ENCODE peak calls at places on chromosomes 3 and 15, in four cellular contexts. F, I, W and U are unnamed samples.

GRCh38 chr15:58260186-58260910 is 122.2 kb downstream of the AQP9 start:
- DNase-seq in F (no peak), I (no peak), W (no peak), U (no peak)

GRCh38 chr3:46284981-46285683 is 42.9 kb downstream of the CCR3 start:
- DNase-seq in F (no peak), I (no peak), W (no peak), U (no peak)

GRCh38 chr3:147616998-147617619 is 207.9 kb downstream of the ZIC1 start:
- DNase-seq in F (peak), I (peak), W (peak), U (no peak)

GRCh38 chr3:100407164-100407563 is 5.8 kb downstream of the LNP1 start:
- DNase-seq in F (no peak), I (no peak), W (no peak), U (no peak)

GRCh38 chr3:53235545-53235944 is 20.3 kb downstream of the TKT start:
- DNase-seq in F (no peak), I (no peak), W (no peak), U (no peak)

GRCh38 chr3:10299175-10299574 is 6.4 kb upstream of the GHRL start:
- DNase-seq in F (no peak), I (peak), W (no peak), U (no peak)

GRCh38 chr3:181859518-181859917 is 147.8 kb downstream of the SOX2 start:
- DNase-seq in F (no peak), I (no peak), W (no peak), U (no peak)

GRCh38 chr3:48187579-48188265 is 495 bp downstream of the CDC25A start:
- DNase-seq in F (no peak), I (peak), W (no peak), U (no peak)

GRCh38 chr15:61151791-61152190 is 77.3 kb downstream of the RORA start:
- DNase-seq in F (no peak), I (no peak), W (no peak), U (no peak)

GRCh38 chr3:140432176-140432753 is 245.6 kb upstream of the TRIM42 start:
- DNase-seq in F (no peak), I (peak), W (no peak), U (no peak)

GRCh38 chr3:123859177-123859576 is 25.0 kb downstream of the MYLK start:
- DNase-seq in F (no peak), I (peak), W (no peak), U (no peak)

GRCh38 chr3:102068327-102068726 is 219.0 kb downstream of the NFKBIZ start:
- DNase-seq in F (no peak), I (no peak), W (no peak), U (no peak)

GRCh38 chr3:195813916-195814486 is 2.3 kb upstream of the MUC4 start:
- DNase-seq in F (no peak), I (no peak), W (no peak), U (no peak)

GRCh38 chr15:19987389-19988048 is 554.1 kb downstream of the GOLGA6L6 start:
- DNase-seq in F (no peak), I (peak), W (peak), U (no peak)

GRCh38 chr15:25186906-25187645 is 232.3 kb downstream of the SNRPN start:
- DNase-seq in F (no peak), I (no peak), W (no peak), U (no peak)

GRCh38 chr3:183513046-183513706 is 42.3 kb downstream of the KLHL6 start:
- DNase-seq in F (no peak), I (no peak), W (no peak), U (no peak)

GRCh38 chr15:62147149-62148013 is 17.7 kb downstream of the C2CD4B start:
- DNase-seq in F (no peak), I (no peak), W (no peak), U (no peak)

GRCh38 chr3:123700791-123701712 is 116.2 kb upstream of the HACD2 start:
- DNase-seq in F (no peak), I (no peak), W (no peak), U (no peak)

GRCh38 chr3:129650256-129650872 is 43.9 kb upstream of the PLXND1 start:
- DNase-seq in F (peak), I (peak), W (peak), U (no peak)

GRCh38 chr15:81113861-81114261 is 20.2 kb upstream of the CFAP161 start:
- DNase-seq in F (no peak), I (no peak), W (no peak), U (no peak)

GRCh38 chr15:39743611-39744010 is 39.0 kb downstream of the FSIP1 start:
- DNase-seq in F (no peak), I (no peak), W (no peak), U (no peak)

GRCh38 chr3:122067214-122067550 is 12.0 kb downstream of the CD86 start:
- DNase-seq in F (no peak), I (no peak), W (no peak), U (no peak)

GRCh38 chr3:155861476-155862183 is 7.4 kb upstream of the SLC33A1 start:
- DNase-seq in F (no peak), I (no peak), W (no peak), U (no peak)

GRCh38 chr3:78414261-78414660 is 1353.5 kb downstream of the ROBO1 start:
- DNase-seq in F (no peak), I (no peak), W (no peak), U (no peak)

GRCh38 chr3:171261487-171261886 is 198.7 kb downstream of the TNIK start:
- DNase-seq in F (peak), I (no peak), W (no peak), U (no peak)
- TF ChIP-seq PBX3 in F (no peak), I (peak), W (no peak), U (no peak)

GRCh38 chr3:15683253-15683652 is 81.7 kb downstream of the BTD start:
- DNase-seq in F (no peak), I (no peak), W (no peak), U (no peak)
- TF ChIP-seq CHD2 in F (no peak), I (no peak), W (no peak), U (no peak)

DNA sequence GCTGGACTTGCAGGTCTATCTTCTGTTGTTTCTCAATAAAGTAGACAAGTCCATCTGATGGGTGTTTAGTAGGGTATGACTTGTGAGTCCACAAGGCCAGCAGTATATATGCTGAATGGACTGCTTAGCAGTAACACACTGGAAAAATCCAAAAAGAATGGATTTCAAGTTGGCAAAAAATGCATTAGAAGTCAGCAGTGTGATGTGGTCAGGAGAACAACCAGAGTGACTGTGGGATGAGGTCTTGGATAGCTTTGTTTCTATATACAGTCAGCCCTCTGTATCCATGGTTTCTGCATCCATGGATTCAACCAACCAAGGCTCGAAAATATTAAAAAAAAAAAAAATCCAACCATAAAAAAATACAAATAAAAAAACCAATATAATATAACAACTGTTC is 55.8 kb downstream of the LPP start:
- DNase-seq in F (no peak), I (no peak), W (no peak), U (no peak)
- TF ChIP-seq PBX3 in F (no peak), I (no peak), W (no peak), U (no peak)

GRCh38 chr3:112364291-112364690 is 31.3 kb downstream of the CD200 start:
- DNase-seq in F (no peak), I (no peak), W (no peak), U (no peak)
- TF ChIP-seq CHD2 in F (no peak), I (no peak), W (no peak), U (no peak)

DNA sequence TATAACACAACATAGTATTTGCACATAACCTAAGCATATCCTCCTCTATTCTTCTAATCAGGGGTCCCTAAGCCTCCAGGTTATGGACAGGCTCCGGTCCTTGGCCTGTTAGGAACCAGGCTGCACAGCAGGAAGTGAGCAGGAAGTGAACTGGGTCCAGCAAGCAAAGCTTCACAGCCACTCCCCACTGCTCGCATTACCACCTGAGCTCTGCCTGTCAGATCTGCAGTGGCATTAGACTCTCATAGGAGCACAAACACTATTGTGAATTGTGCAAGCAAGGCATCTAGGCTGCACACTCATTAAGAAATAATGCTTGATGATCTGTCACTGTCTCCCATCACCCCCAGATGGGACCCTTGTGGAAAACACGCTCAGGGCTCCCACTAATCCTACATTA is 9.8 kb downstream of the MSL2 start:
- DNase-seq in F (no peak), I (no peak), W (peak), U (no peak)
- TF ChIP-seq PBX3 in F (no peak), I (no peak), W (no peak), U (no peak)

DNA sequence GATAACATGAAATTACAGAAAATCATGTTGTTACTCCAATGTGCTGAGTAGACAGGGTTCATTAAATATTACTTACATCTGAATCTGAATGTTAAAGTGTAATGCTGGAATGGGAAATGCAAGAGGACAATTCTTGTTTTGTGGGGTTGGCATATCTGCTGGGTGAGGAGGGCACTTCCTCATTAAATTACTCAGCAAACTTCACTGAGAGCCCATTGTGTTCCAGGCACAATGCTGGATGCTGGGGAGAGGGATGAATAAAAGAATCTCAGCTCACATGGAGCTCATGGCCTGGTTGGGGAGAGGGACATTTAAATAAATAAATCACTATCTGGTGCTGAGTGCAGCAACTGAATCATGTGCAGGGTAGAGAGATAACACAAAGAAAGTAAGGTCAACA is 199.2 kb upstream of the CFAP20DC start:
- DNase-seq in F (no peak), I (no peak), W (no peak), U (no peak)
- TF ChIP-seq CHD2 in F (no peak), I (no peak), W (no peak), U (no peak)

GRCh38 chr3:98600412-98601095 is 7.1 kb upstream of the CPOX start:
- DNase-seq in F (no peak), I (no peak), W (no peak), U (peak)
- TF ChIP-seq PBX3 in F (no peak), I (no peak), W (no peak), U (no peak)

DNA sequence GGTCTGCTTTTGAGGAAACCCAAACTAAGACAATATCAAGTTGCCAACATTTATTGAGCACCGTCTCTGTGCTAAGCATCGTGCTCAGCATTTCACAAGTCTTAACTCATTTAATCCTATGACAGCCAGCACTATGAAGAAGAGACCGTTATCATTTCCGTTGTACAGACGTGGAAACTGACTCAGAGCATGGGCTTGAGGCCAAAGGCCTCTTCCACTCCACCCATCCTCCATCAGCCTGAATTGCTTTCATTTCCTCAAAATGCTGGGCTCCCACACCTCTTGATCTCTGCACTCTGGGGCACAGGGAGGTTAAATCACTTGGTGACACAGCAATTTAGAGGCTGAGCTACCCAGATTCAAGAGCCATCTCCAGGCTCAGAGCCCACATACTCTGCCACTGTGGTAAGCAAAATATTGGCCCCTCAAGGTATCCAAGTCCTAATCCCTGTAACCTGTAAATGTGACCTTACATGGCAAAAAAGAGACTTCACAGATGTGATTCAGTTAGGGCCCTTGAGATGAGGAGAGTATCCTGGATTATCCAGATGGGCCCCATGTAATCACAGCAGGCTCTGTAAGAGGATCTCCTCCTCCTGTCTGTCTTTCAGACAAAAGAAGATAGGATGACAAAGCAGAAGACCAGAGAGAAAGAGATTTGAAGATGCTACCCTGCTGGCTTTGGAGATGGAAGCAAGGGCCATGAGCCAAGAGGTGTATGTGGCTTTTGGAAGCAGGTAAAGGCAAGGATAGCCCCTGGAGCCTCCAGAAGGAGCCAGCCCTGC is 24.3 kb upstream of the FLNB start:
- DNase-seq in F (peak), I (no peak), W (peak), U (peak)
- TF ChIP-seq CHD2 in F (no peak), I (no peak), W (no peak), U (peak)

DNA sequence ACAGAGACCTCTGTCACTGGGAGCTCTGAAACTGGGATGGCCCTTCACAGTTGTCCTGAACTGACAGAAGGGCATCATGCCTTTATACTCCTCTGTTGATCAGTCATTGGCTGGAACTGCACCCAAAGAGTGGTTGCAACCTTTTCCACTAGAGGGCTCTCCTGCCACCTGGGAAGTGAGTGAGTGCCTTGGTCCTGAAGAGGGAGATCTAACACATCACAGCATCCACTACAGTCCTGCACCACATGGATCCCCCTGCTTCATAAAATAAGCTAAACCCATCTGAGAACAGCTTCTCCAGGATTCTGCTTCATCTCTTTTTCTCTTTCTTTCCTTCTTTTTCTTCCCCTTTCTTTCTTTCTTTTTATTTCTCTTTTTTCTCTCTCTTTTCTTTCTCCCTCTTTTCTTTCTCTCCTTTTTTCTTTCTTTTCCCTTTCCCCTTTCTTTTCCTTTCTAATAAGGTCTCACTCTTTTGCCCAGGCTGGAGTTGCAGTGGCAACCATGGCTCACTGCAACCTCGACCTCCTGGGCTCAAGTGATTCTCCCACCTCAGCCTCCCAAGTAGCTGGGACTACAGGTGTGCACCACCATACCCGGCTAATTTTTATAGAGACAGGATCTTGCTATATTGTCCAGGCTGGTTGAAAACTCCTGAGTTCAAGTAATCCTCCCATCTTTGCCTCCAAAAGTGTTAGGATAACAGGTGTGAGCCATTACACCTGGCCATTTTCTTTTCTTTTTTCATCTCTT is 42.8 kb upstream of the RAF1 start:
- DNase-seq in F (peak), I (peak), W (peak), U (peak)
- TF ChIP-seq PBX3 in F (no peak), I (no peak), W (no peak), U (no peak)

DNA sequence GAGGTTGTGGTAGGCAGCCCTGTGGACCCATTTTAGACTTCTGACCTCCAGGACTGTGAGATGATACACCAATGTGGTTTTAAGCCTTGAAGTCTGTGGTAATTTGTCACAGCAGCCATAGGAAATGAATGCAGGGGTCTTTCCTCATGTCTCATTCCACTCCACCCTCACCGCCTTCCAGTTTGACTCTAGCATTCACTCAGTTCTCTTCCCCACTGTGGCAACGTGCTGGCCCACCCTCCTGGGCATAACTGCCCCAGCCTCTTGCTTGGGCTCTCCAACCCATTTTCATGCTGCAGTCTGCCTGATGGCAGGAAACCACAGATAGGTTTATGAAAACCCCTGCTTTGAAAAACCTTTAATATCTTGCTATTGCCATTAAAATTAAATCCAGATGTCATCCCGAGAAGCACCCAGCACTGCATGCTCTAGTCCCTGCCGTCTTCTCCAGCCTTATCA is 7.3 kb upstream of the TRNT1 start:
- DNase-seq in F (no peak), I (peak), W (no peak), U (no peak)
- TF ChIP-seq CHD2 in F (no peak), I (no peak), W (no peak), U (no peak)